ENCODE peak calls at places on chromosomes 7 and 10, in five cellular contexts. D is OCI-LY7; T is stimulated activated CD8-positive, alpha-beta memory T cell treated with anti-CD3 and anti-CD28 coated beads, Interleukin-7, amount 100 ng/mL, for 24 hours; P is LoVo; Z is stomach. U is an unnamed sample.
A peak's percentile ranks its signal among the peaks of the same experiment; 100 is the strongest.

GRCh38 chr10:130737622-130738021 is 573.9 kb downstream of the TCERG1L start:
- DNase-seq in D (no peak), T (no peak), P (peak; percentile 24), Z (peak; percentile 1), U (no peak)

GRCh38 chr7:92614586-92615237 is 24.5 kb upstream of the FAM133B start:
- DNase-seq in D (no peak), T (no peak), P (no peak), Z (no peak), U (no peak)

GRCh38 chr7:151626422-151627115 is 106.9 kb upstream of the RHEB start:
- DNase-seq in D (peak; percentile 37), T (no peak), P (peak; percentile 45), Z (peak; percentile 61), U (no peak)

GRCh38 chr7:73891178-73891885 is 30.4 kb downstream of the TMEM270 start:
- DNase-seq in D (no peak), T (no peak), P (no peak), Z (no peak), U (no peak)

GRCh38 chr7:94595717-94596116 is 60.2 kb downstream of the SGCE start:
- DNase-seq in D (no peak), T (no peak), P (no peak), Z (no peak), U (no peak)

GRCh38 chr7:46566375-46566774 is 645.3 kb upstream of the IGFBP3 start:
- DNase-seq in D (no peak), T (no peak), P (no peak), Z (no peak), U (no peak)

GRCh38 chr7:19213746-19214145 is 68.5 kb upstream of the FERD3L start:
- DNase-seq in D (no peak), T (no peak), P (peak; percentile 44), Z (no peak), U (no peak)

GRCh38 chr10:88886557-88886956 is 6.5 kb downstream of the STAMBPL1 start:
- DNase-seq in D (peak; percentile 78), T (no peak), P (no peak), Z (no peak), U (no peak)

GRCh38 chr7:116522247-116522646 is 2.6 kb upstream of the CAV1 start:
- DNase-seq in D (no peak), T (no peak), P (peak; percentile 30), Z (no peak), U (no peak)

GRCh38 chr10:124494050-124494807 is 32.6 kb downstream of the LHPP start:
- DNase-seq in D (no peak), T (no peak), P (no peak), Z (no peak), U (no peak)

GRCh38 chr7:147096629-147097028 is 980.0 kb downstream of the CNTNAP2 start:
- DNase-seq in D (peak; percentile 16), T (no peak), P (no peak), Z (no peak), U (no peak)

GRCh38 chr7:106059556-106059955 is 52.6 kb downstream of the SYPL1 start:
- DNase-seq in D (no peak), T (no peak), P (no peak), Z (peak; percentile 2), U (no peak)

GRCh38 chr7:2633538-2634264 is 1.9 kb downstream of the TTYH3 start:
- DNase-seq in D (no peak), T (no peak), P (no peak), Z (no peak), U (peak; percentile 60)

GRCh38 chr7:124457841-124458240 is 307.8 kb downstream of the GPR37 start:
- DNase-seq in D (no peak), T (no peak), P (no peak), Z (no peak), U (no peak)

GRCh38 chr7:34430456-34430855 is 227.6 kb upstream of the NPSR1 start:
- DNase-seq in D (no peak), T (no peak), P (peak; percentile 22), Z (no peak), U (no peak)

GRCh38 chr10:34121125-34121973 is 693.7 kb downstream of the PARD3 start:
- DNase-seq in D (no peak), T (no peak), P (no peak), Z (no peak), U (no peak)

U was measured in omental fat pad.